ENCODE peak calls at places on chromosomes 7 and 10, in seven cellular contexts. C is right lobe of liver, F is dorsolateral prefrontal cortex, I is sigmoid colon, A is cardiac muscle cell, B is spleen, Z is tibial artery. N is an unnamed sample.

GRCh38 chr10:132662186-132662920 is 123.6 kb downstream of the NKX6-2 start:
- DNase-seq in C (no peak), Z (no peak), A (no peak), I (no peak), B (peak; percentile 63), F (no peak), N (no peak)

GRCh38 chr7:130149575-130150139 is 55.5 kb downstream of the TMEM209 start:
- DNase-seq in F (no peak), B (peak; percentile 80), I (no peak), C (no peak), A (no peak), Z (no peak), N (peak; percentile 64)

GRCh38 chr10:21517134-21517982 is 8.1 kb downstream of the SKIDA1 start:
- DNase-seq in C (peak; percentile 69), B (no peak), Z (peak; percentile 69), I (peak; percentile 83), A (peak; percentile 77), F (peak; percentile 77), N (peak; percentile 56)

GRCh38 chr10:70458329-70459060 is 17.0 kb upstream of the NODAL start:
- DNase-seq in B (peak; percentile 83), I (peak; percentile 92), F (peak; percentile 66), C (peak; percentile 73), A (peak; percentile 68), Z (peak; percentile 95), N (peak; percentile 63)

GRCh38 chr7:47528471-47528870 is 53.4 kb downstream of the TNS3 start:
- DNase-seq in B (no peak), I (no peak), A (no peak), C (no peak), F (no peak), Z (no peak), N (no peak)

GRCh38 chr7:13851756-13852155 is 137.7 kb downstream of the ETV1 start:
- DNase-seq in B (no peak), F (no peak), Z (no peak), C (no peak), I (no peak), A (no peak), N (no peak)

GRCh38 chr10:19877466-19878255 is 61.4 kb downstream of the PLXDC2 start:
- DNase-seq in B (no peak), A (no peak), F (no peak), I (no peak), Z (no peak), C (no peak), N (no peak)

GRCh38 chr7:18753972-18754610 is 258.5 kb downstream of the HDAC9 start:
- DNase-seq in Z (no peak), I (no peak), A (no peak), C (no peak), F (no peak), B (no peak), N (no peak)

GRCh38 chr10:24826022-24826421 is 102.3 kb upstream of the ARHGAP21 start:
- DNase-seq in F (no peak), I (no peak), C (no peak), A (no peak), B (no peak), Z (no peak), N (no peak)

GRCh38 chr7:104241581-104241980 is 33.8 kb upstream of the ORC5 start:
- DNase-seq in A (no peak), B (no peak), C (no peak), F (no peak), I (no peak), Z (no peak), N (no peak)

GRCh38 chr7:30796105-30796869 is 25.1 kb downstream of the MINDY4 start:
- DNase-seq in C (no peak), B (no peak), I (no peak), A (no peak), F (no peak), Z (no peak), N (no peak)

GRCh38 chr7:17126413-17127374 is 171.8 kb upstream of the AHR start:
- DNase-seq in I (no peak), A (no peak), C (no peak), B (no peak), F (no peak), Z (no peak), N (no peak)

GRCh38 chr10:119368581-119368980 is 161.2 kb downstream of the GRK5 start:
- DNase-seq in B (no peak), A (no peak), F (no peak), Z (no peak), I (no peak), C (no peak), N (no peak)

GRCh38 chr10:119370972-119371703 is 163.8 kb downstream of the GRK5 start:
- DNase-seq in B (peak; percentile 80), A (no peak), F (no peak), I (peak; percentile 75), Z (peak; percentile 90), C (no peak), N (no peak)

GRCh38 chr10:119368991-119369869 is 161.9 kb downstream of the GRK5 start:
- DNase-seq in B (peak; percentile 89), I (no peak), A (no peak), C (no peak), F (no peak), Z (no peak), N (peak; percentile 80)

GRCh38 chr10:119371704-119372663 is 164.6 kb downstream of the GRK5 start:
- DNase-seq in Z (no peak), B (no peak), I (no peak), F (no peak), C (no peak), A (no peak), N (peak; percentile 14)

DNA sequence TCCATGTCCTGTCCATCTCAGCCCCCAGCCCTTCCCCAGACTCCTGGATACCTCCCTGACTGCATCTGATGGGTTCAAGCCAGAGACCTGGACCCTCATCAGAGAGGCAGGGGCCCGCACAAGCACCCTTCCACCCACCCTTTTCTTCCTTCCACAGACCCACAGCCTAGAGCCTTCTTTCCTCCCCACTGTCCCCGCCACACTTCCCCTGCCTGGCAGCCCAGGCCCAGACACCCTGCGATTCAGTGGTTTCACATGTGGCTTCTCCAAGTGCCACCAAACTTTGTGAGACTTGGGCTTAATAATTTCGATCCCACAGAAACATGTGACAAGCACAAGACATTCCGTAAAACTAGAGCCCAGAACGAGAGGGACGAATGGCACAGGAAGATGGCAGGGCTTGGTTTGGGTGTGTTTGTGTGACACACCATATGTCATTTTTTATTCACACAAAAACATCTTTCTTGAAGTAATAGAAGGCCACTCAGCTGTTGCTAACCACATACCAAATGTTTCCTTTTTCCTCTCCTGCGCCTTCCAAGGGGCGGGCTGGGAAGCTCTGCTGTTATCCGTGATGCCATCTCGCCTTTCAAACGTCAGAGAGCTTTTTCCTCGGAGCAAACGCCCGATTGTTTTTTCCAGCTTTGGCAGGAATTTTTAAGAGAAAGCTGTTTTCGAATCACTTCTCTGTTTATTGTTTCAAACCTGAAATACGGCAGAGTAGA is 162.8 kb downstream of the GRK5 start:
- DNase-seq in C (no peak), F (no peak), B (no peak), I (no peak), A (no peak), Z (peak; percentile 81), N (no peak)
- H3K4me3 ChIP-seq in C (no peak overlapping the region), F (no peak overlapping the region), B (no peak overlapping the region), I (no peak overlapping the region), A (no peak overlapping the region), Z (peak overlapping the region; percentile 38), N (no peak overlapping the region)

GRCh38 chr10:125148576-125148975 is 11.8 kb downstream of the CTBP2 start:
- DNase-seq in B (no peak), A (no peak), F (no peak), C (no peak), Z (no peak), I (no peak), N (no peak)
- H3K27ac ChIP-seq in B (no peak overlapping the region), A (no peak overlapping the region), F (peak overlapping the region; percentile 71), C (no peak overlapping the region), Z (peak overlapping the region; percentile 71), I (peak overlapping the region; percentile 98), N (peak overlapping the region; percentile 96)

GRCh38 chr7:15686209-15686956 is at the start of gene MEOX2:
- DNase-seq in F (peak; percentile 43), A (peak; percentile 75), Z (peak; percentile 94), C (peak; percentile 70), I (peak; percentile 90), B (no peak), N (peak; percentile 67)

GRCh38 chr7:15684834-15685233 is 1.6 kb downstream of the MEOX2 start:
- DNase-seq in C (no peak), B (no peak), Z (peak; percentile 70), F (no peak), A (peak; percentile 8), I (no peak), N (no peak)

GRCh38 chr7:15687645-15688025 is 1.2 kb upstream of the MEOX2 start:
- DNase-seq in I (no peak), A (peak; percentile 42), F (no peak), B (no peak), C (peak; percentile 21), Z (peak; percentile 68), N (no peak)

GRCh38 chr7:15685358-15686181 is 913 bp downstream of the MEOX2 start:
- DNase-seq in A (peak; percentile 14), C (peak; percentile 49), I (peak; percentile 73), F (peak; percentile 39), B (no peak), Z (peak; percentile 79), N (peak; percentile 56)

DNA sequence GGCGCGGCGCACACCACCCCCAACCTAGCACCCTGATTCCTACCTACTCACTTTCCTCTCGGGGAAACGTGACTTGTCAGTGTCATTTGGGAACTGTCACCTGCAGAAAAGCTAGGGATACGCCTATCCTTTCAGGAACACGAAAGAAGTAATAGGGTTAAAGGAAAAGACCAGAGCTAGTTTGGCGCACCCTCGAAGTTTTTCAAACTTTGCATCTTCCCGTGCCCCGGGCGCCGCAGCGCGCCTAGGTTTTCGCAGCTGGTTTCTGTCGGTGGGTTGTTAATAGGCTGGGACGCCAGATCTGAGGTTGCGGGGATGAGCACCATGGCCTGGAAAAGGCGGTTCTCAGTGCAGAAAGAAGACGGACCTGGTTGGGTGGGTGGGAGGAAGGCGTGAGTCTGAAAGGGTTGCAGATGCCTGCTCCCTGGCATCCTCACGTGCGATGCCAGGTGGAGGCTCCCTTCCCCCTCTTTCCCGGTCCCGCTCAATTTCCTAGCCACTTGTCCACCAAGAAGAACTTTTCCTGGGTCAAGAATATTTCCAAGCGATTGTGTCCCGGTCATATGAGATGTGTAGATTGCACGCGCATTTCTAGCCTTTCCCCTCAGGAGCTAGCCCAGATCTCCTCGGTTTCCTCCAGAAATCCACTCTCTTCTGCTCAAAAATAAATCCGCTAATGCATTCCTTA is 618 bp upstream of the MEOX2 start:
- DNase-seq in F (no peak), C (no peak), Z (no peak), B (no peak), A (no peak), I (peak; percentile 62), N (no peak)
- H3K4me3 ChIP-seq in F (peak overlapping the region; percentile 54), C (peak overlapping the region; percentile 49), Z (peak overlapping the region; percentile 67), B (no peak overlapping the region), A (peak overlapping the region; percentile 2), I (peak overlapping the region; percentile 51), N (no peak overlapping the region)

DNA sequence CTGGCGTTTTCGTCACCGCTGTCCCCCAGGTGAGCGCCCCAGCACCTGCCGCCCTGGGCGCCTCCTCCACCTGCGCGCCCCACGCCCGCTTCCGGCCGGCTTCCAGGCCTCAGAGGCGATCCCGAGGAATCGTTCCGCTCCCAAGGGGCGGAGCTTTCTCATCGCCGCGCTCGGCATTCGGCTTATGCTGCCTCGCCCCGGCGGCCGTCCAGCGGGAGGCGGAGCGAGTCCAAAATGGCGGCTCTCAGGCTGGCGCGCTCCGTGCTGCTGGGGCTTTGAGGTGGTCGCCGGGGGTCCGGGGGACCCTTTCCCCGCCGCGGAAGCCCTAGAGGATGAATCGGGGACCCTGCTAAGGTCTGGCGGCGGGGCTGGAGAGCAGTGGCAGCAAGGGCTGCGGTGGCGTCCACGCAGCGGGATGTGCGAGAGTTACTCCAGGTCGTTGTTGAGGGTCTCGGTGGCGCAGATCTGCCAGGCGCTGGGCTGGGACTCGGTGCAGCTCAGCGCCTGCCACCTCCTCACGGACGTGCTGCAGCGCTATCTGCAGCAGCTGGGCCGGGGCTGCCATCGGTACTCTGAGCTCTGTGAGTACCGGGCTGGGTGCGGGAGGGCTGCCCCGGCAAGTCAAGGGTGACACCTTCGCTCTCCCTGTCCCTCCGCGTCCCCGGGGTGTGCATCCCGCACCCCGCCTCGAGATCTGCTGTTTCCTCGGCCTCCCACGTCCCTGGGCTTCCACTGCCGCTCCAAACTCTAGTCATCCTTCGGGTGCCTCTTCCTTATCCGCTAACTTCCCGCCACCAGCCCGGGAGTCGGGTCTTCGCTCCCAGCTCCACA is at the start of gene TAF3:
- DNase-seq in C (peak; percentile 94), Z (peak; percentile 95), B (peak; percentile 99), F (peak; percentile 95), A (peak; percentile 97), I (peak; percentile 96), N (peak; percentile 95)
- H3K27ac ChIP-seq in C (peak within 1 kb of the TSS; percentile 54), Z (peak within 1 kb of the TSS; percentile 78), B (peak within 1 kb of the TSS; percentile 79), F (peak within 1 kb of the TSS; percentile 51), A (peak within 1 kb of the TSS; percentile 64), I (peak within 1 kb of the TSS; percentile 83), N (peak within 1 kb of the TSS; percentile 76)